ENCODE peak calls at places on chromosomes 4 and X, in seven cellular contexts. One of them, this sample, is unnamed.

GRCh38 chrX:68832101-68832416 is 3.2 kb downstream of the EFNB1 start:
- DNase-seq in GM03348: peak
- DNase-seq in NCI-H460: no peak
- DNase-seq in MCF 10A: peak
- DNase-seq in AG04450: peak
- DNase-seq in ovary: peak
- DNase-seq in amygdala: no peak
- DNase-seq in this sample: peak

GRCh38 chrX:139560221-139560620 is 29.7 kb downstream of the F9 start:
- DNase-seq in GM03348: peak
- DNase-seq in NCI-H460: no peak
- DNase-seq in MCF 10A: peak
- DNase-seq in AG04450: no peak
- DNase-seq in ovary: no peak
- DNase-seq in amygdala: no peak
- DNase-seq in this sample: no peak

GRCh38 chrX:139933904-139934303 is 1.1 kb upstream of the ATP11C start:
- DNase-seq in GM03348: no peak
- DNase-seq in NCI-H460: no peak
- DNase-seq in MCF 10A: no peak
- DNase-seq in AG04450: no peak
- DNase-seq in ovary: no peak
- DNase-seq in amygdala: no peak
- DNase-seq in this sample: no peak

GRCh38 chrX:141952603-141953002 is 48.9 kb downstream of the MAGEC1 start:
- DNase-seq in GM03348: no peak
- DNase-seq in NCI-H460: no peak
- DNase-seq in MCF 10A: no peak
- DNase-seq in AG04450: no peak
- DNase-seq in ovary: no peak
- DNase-seq in amygdala: no peak
- DNase-seq in this sample: no peak

GRCh38 chr4:128682942-128683666 is 126.4 kb upstream of the JADE1 start:
- DNase-seq in GM03348: no peak
- DNase-seq in NCI-H460: no peak
- DNase-seq in MCF 10A: no peak
- DNase-seq in AG04450: no peak
- DNase-seq in ovary: no peak
- DNase-seq in amygdala: no peak
- DNase-seq in this sample: no peak

GRCh38 chr4:6687947-6688878 is 5.5 kb upstream of the S100P start:
- DNase-seq in GM03348: no peak
- DNase-seq in NCI-H460: no peak
- DNase-seq in MCF 10A: no peak
- DNase-seq in AG04450: no peak
- DNase-seq in ovary: no peak
- DNase-seq in amygdala: no peak
- DNase-seq in this sample: peak

GRCh38 chr4:19844436-19844835 is 407.3 kb upstream of the SLIT2 start:
- DNase-seq in GM03348: no peak
- DNase-seq in NCI-H460: no peak
- DNase-seq in MCF 10A: peak
- DNase-seq in AG04450: peak
- DNase-seq in ovary: no peak
- DNase-seq in amygdala: no peak
- DNase-seq in this sample: no peak

GRCh38 chr4:149825336-149825735 is 9.7 kb upstream of the IQCM start:
- DNase-seq in GM03348: no peak
- DNase-seq in NCI-H460: no peak
- DNase-seq in MCF 10A: peak
- DNase-seq in AG04450: no peak
- DNase-seq in ovary: no peak
- DNase-seq in amygdala: no peak
- DNase-seq in this sample: peak

GRCh38 chrX:47197526-47197925 is 3.9 kb downstream of the UBA1 start:
- DNase-seq in GM03348: no peak
- DNase-seq in NCI-H460: no peak
- DNase-seq in MCF 10A: no peak
- DNase-seq in AG04450: no peak
- DNase-seq in ovary: no peak
- DNase-seq in amygdala: no peak
- DNase-seq in this sample: no peak

GRCh38 chrX:78514852-78515251 is 144.3 kb downstream of the RTL3 start:
- DNase-seq in GM03348: no peak
- DNase-seq in NCI-H460: no peak
- DNase-seq in MCF 10A: peak
- DNase-seq in AG04450: no peak
- DNase-seq in ovary: no peak
- DNase-seq in amygdala: no peak
- DNase-seq in this sample: peak

GRCh38 chr4:112361181-112361791 is 64.1 kb downstream of the ALPK1 start:
- DNase-seq in GM03348: no peak
- DNase-seq in NCI-H460: no peak
- DNase-seq in MCF 10A: peak
- DNase-seq in AG04450: no peak
- DNase-seq in ovary: no peak
- DNase-seq in amygdala: no peak
- DNase-seq in this sample: peak